ENCODE peak calls at places on chromosomes 2 and 18, in ten cellular contexts. C, P, J, V, I, L, T, K, Z and A are unnamed samples.

GRCh38 chr2:202423139-202423538 is 47.0 kb downstream of the BMPR2 start:
- DNase-seq in C (no peak), L (no peak), V (no peak), P (no peak), J (no peak), I (no peak), Z (no peak), K (no peak), T (no peak), A (no peak)

GRCh38 chr2:232897386-232897970 is 27.4 kb downstream of the SNORC start:
- DNase-seq in V (no peak), C (no peak), L (no peak), T (no peak), K (no peak), J (no peak), Z (no peak), P (no peak), I (no peak), A (no peak)

GRCh38 chr18:51009071-51009470 is 20.9 kb upstream of the SMAD4 start:
- DNase-seq in J (peak; percentile 54), V (no peak), I (no peak), Z (no peak), C (no peak), L (no peak), K (peak; percentile 44), P (no peak), T (no peak), A (no peak)

GRCh38 chr2:218832081-218832480 is 478 bp upstream of the PRKAG3 start:
- DNase-seq in V (no peak), Z (no peak), C (no peak), P (no peak), K (no peak), L (no peak), I (no peak), T (no peak), J (no peak), A (no peak)

GRCh38 chr2:157692768-157693167 is 64.1 kb upstream of the ACVR1C start:
- DNase-seq in J (no peak), L (no peak), K (peak; percentile 93), C (no peak), P (peak; percentile 11), T (no peak), Z (no peak), V (no peak), I (no peak), A (no peak)

GRCh38 chr2:68861330-68861729 is 9.9 kb downstream of the BMP10 start:
- DNase-seq in L (no peak), I (no peak), J (no peak), C (no peak), P (no peak), Z (no peak), V (no peak), K (no peak), T (no peak), A (no peak)

GRCh38 chr18:9086015-9086414 is 16.5 kb upstream of the NDUFV2 start:
- DNase-seq in I (no peak), L (no peak), V (no peak), T (no peak), K (no peak), C (no peak), J (no peak), Z (no peak), P (no peak), A (no peak)

GRCh38 chr2:196131949-196132925 is 39.1 kb downstream of the STK17B start:
- DNase-seq in P (peak; percentile 46), K (no peak), T (peak; percentile 33), V (no peak), L (no peak), I (peak; percentile 45), Z (no peak), C (no peak), J (peak; percentile 56), A (peak; percentile 53)

GRCh38 chr2:187438459-187438858 is 9.6 kb downstream of the CALCRL start:
- DNase-seq in T (no peak), V (no peak), C (no peak), P (peak; percentile 53), K (no peak), Z (no peak), I (no peak), L (no peak), J (no peak), A (no peak)

GRCh38 chr18:44937985-44938384 is 257.3 kb downstream of the SETBP1 start:
- DNase-seq in J (no peak), I (no peak), V (no peak), C (peak; percentile 54), K (no peak), Z (no peak), L (no peak), T (no peak), P (no peak), A (no peak)

GRCh38 chr2:54239427-54239826 is 16.6 kb downstream of the TSPYL6 start:
- DNase-seq in C (no peak), P (peak; percentile 69), J (no peak), I (no peak), L (no peak), T (no peak), Z (no peak), K (peak; percentile 91), V (no peak), A (no peak)

GRCh38 chr2:60468390-60469085 is 84.9 kb downstream of the BCL11A start:
- DNase-seq in V (no peak), P (no peak), Z (no peak), I (no peak), K (peak; percentile 22), J (peak; percentile 81), T (no peak), L (no peak), C (no peak), A (no peak)

GRCh38 chr2:172965433-172965832 is 110.2 kb upstream of the MAP3K20 start:
- DNase-seq in K (no peak), L (no peak), P (peak; percentile 26), J (no peak), V (no peak), I (no peak), Z (no peak), C (no peak), T (no peak), A (no peak)

GRCh38 chr2:110832740-110833139 is 100.4 kb downstream of the ACOXL start:
- DNase-seq in I (no peak), T (no peak), V (no peak), P (no peak), K (no peak), C (no peak), L (no peak), Z (no peak), J (no peak), A (no peak)

GRCh38 chr2:44713170-44713569 is 228.3 kb upstream of the SIX3 start:
- DNase-seq in V (no peak), Z (no peak), P (no peak), T (no peak), J (no peak), I (no peak), L (no peak), C (peak; percentile 16), K (no peak), A (no peak)

GRCh38 chr2:96533292-96534073 is 3.1 kb upstream of the ARID5A start:
- DNase-seq in Z (no peak), P (peak; percentile 98), I (no peak), V (peak; percentile 84), C (no peak), T (no peak), J (peak; percentile 15), L (no peak), K (peak; percentile 61), A (no peak)

GRCh38 chr18:25038261-25038660 is 313.7 kb downstream of the ZNF521 start:
- DNase-seq in I (no peak), J (no peak), Z (no peak), T (no peak), K (no peak), L (no peak), C (no peak), P (no peak), V (no peak), A (no peak)

GRCh38 chr2:37892436-37893114 is 32.5 kb upstream of the RMDN2 start:
- DNase-seq in P (no peak), T (no peak), J (peak; percentile 31), V (no peak), I (no peak), L (no peak), K (no peak), C (no peak), Z (no peak), A (no peak)

GRCh38 chr2:188600536-188601210 is 309.0 kb downstream of the GULP1 start:
- DNase-seq in V (no peak), C (no peak), T (no peak), P (peak; percentile 58), I (no peak), L (no peak), K (peak; percentile 66), Z (no peak), J (no peak), A (no peak)